ENCODE peak calls at places on chromosomes 13 and 19, in nine cellular contexts. U, B, H, D, L, N, I, K and V are unnamed samples.

GRCh38 chr13:50731400-50731799 is 112.1 kb downstream of the DLEU7 start:
- DNase-seq in U (no peak), B (peak; percentile 82), H (no peak), D (no peak), L (peak; percentile 9), N (no peak), I (no peak), K (no peak), V (no peak)

GRCh38 chr13:106418556-106418955 is 116.9 kb downstream of the EFNB2 start:
- DNase-seq in U (no peak), B (peak; percentile 93), H (no peak), D (no peak), L (no peak), N (no peak), I (no peak), K (no peak), V (no peak)

GRCh38 chr19:23909222-23909621 is 5.5 kb upstream of the ZNF726 start:
- DNase-seq in U (no peak), B (no peak), H (no peak), D (no peak), L (no peak), N (no peak), I (no peak), K (no peak), V (no peak)

GRCh38 chr13:111281751-111282311 is 38.6 kb upstream of the TEX29 start:
- DNase-seq in U (no peak), B (peak; percentile 63), H (no peak), D (no peak), L (no peak), N (no peak), I (no peak), K (no peak), V (no peak)

GRCh38 chr13:83568019-83568418 is 314.3 kb downstream of the SLITRK1 start:
- DNase-seq in U (no peak), B (no peak), H (no peak), D (no peak), L (no peak), N (no peak), I (no peak), K (no peak), V (no peak)

GRCh38 chr19:19997656-19998268 is 41.5 kb downstream of the ZNF682 start:
- DNase-seq in U (no peak), B (peak; percentile 45), H (no peak), D (peak; percentile 56), L (no peak), N (no peak), I (no peak), K (no peak), V (peak; percentile 69)

GRCh38 chr13:73428137-73428536 is 369.3 kb downstream of the KLF5 start:
- DNase-seq in U (no peak), B (peak; percentile 52), H (no peak), D (no peak), L (no peak), N (no peak), I (no peak), K (no peak), V (no peak)

GRCh38 chr13:35472308-35473008 is 4.0 kb downstream of the MAB21L1 start:
- DNase-seq in U (no peak), B (peak; percentile 46), H (no peak), D (no peak), L (no peak), N (no peak), I (no peak), K (no peak), V (peak; percentile 72)

GRCh38 chr19:47512183-47512947 is 2.5 kb downstream of the NAPA start:
- DNase-seq in U (no peak), B (peak; percentile 79), H (peak; percentile 59), D (no peak), L (no peak), N (peak; percentile 60), I (no peak), K (no peak), V (no peak)

GRCh38 chr13:79003989-79004550 is 345.1 kb upstream of the OBI1 start:
- DNase-seq in U (no peak), B (no peak), H (no peak), D (no peak), L (no peak), N (no peak), I (no peak), K (no peak), V (no peak)

GRCh38 chr19:44820648-44821609 is 12.0 kb downstream of the BCAM start:
- DNase-seq in U (no peak), B (peak; percentile 54), H (peak; percentile 71), D (no peak), L (no peak), N (peak; percentile 74), I (no peak), K (no peak), V (no peak)

GRCh38 chr13:96621634-96622033 is 372.6 kb downstream of the OXGR1 start:
- DNase-seq in U (no peak), B (no peak), H (no peak), D (no peak), L (no peak), N (no peak), I (no peak), K (no peak), V (no peak)

GRCh38 chr19:45117167-45117594 is 24.2 kb downstream of the PPP1R37 start:
- DNase-seq in U (peak; percentile 41), B (peak; percentile 17), H (no peak), D (peak; percentile 50), L (peak; percentile 77), N (no peak), I (peak; percentile 73), K (peak; percentile 48), V (no peak)

GRCh38 chr13:41259875-41260501 is 3.4 kb downstream of the MTRF1 start:
- DNase-seq in U (no peak), B (no peak), H (no peak), D (no peak), L (no peak), N (no peak), I (no peak), K (no peak), V (no peak)

GRCh38 chr19:30711296-30711695 is 339.1 kb downstream of the ZNF536 start:
- DNase-seq in U (no peak), B (no peak), H (no peak), D (no peak), L (no peak), N (no peak), I (no peak), K (no peak), V (peak; percentile 38)

GRCh38 chr13:111423168-111423785 is 102.8 kb downstream of the TEX29 start:
- DNase-seq in U (no peak), B (no peak), H (no peak), D (no peak), L (no peak), N (no peak), I (no peak), K (no peak), V (no peak)

GRCh38 chr19:35462476-35462953 is 14.5 kb downstream of the FFAR2 start:
- DNase-seq in U (peak; percentile 8), B (no peak), H (no peak), D (peak; percentile 83), L (no peak), N (no peak), I (peak; percentile 53), K (no peak), V (no peak)

GRCh38 chr19:53977991-53978731 is 13.3 kb upstream of the CACNG6 start:
- DNase-seq in U (no peak), B (peak; percentile 92), H (no peak), D (no peak), L (no peak), N (peak; percentile 48), I (no peak), K (no peak), V (peak; percentile 87)

GRCh38 chr13:48505597-48506091 is 27.2 kb downstream of the RCBTB2 start:
- DNase-seq in U (no peak), B (peak; percentile 19), H (no peak), D (peak; percentile 88), L (no peak), N (peak; percentile 65), I (no peak), K (peak; percentile 56), V (no peak)

GRCh38 chr13:77876176-77876575 is 42.5 kb downstream of the EDNRB start:
- DNase-seq in U (no peak), B (peak; percentile 60), H (no peak), D (no peak), L (no peak), N (no peak), I (no peak), K (no peak), V (no peak)

GRCh38 chr13:76019421-76020044 is 383.4 kb downstream of the LMO7 start:
- DNase-seq in U (no peak), B (no peak), H (no peak), D (peak; percentile 4), L (peak; percentile 7), N (no peak), I (no peak), K (no peak), V (no peak)

GRCh38 chr19:42048992-42049391 is 21.0 kb downstream of the GRIK5 start:
- DNase-seq in U (no peak), B (no peak), H (no peak), D (no peak), L (peak; percentile 41), N (no peak), I (no peak), K (no peak), V (no peak)

GRCh38 chr19:30223866-30224688 is 148.1 kb upstream of the ZNF536 start:
- DNase-seq in U (no peak), B (no peak), H (no peak), D (no peak), L (no peak), N (no peak), I (no peak), K (no peak), V (no peak)

GRCh38 chr19:58450836-58451357 is 525 bp upstream of the ZNF324B start:
- DNase-seq in U (no peak), B (peak; percentile 17), H (no peak), D (no peak), L (no peak), N (no peak), I (no peak), K (no peak), V (no peak)

GRCh38 chr13:107866007-107866665 is 349.2 kb downstream of the LIG4 start:
- DNase-seq in U (no peak), B (peak; percentile 68), H (no peak), D (no peak), L (peak; percentile 64), N (no peak), I (no peak), K (no peak), V (no peak)

GRCh38 chr13:50320297-50320862 is 305.1 kb downstream of the KCNRG start:
- DNase-seq in U (no peak), B (peak; percentile 53), H (no peak), D (no peak), L (no peak), N (no peak), I (no peak), K (no peak), V (no peak)

GRCh38 chr19:52343548-52343947 is 7.5 kb downstream of the ZNF610 start:
- DNase-seq in U (no peak), B (peak; percentile 69), H (peak; percentile 28), D (peak; percentile 79), L (peak; percentile 52), N (peak; percentile 25), I (peak; percentile 16), K (no peak), V (no peak)

GRCh38 chr19:17576758-17577532 is 21.5 kb downstream of the COLGALT1 start:
- DNase-seq in U (no peak), B (peak; percentile 12), H (peak; percentile 17), D (no peak), L (no peak), N (no peak), I (peak; percentile 60), K (no peak), V (peak; percentile 85)

GRCh38 chr19:13505761-13506549 is at the start of gene CACNA1A:
- DNase-seq in U (no peak), B (peak; percentile 80), H (no peak), D (no peak), L (no peak), N (no peak), I (no peak), K (no peak), V (no peak)